ENCODE peak calls at places on chromosomes 2 and 18, in eight cellular contexts. K, P, X, Y, L, T, M and D are unnamed samples.

GRCh38 chr2:58521803-58522602 is 280.9 kb upstream of the FANCL start:
- DNase-seq in K (peak), P (peak), X (no peak), Y (peak), L (no peak), T (peak), M (no peak), D (no peak)

GRCh38 chr2:99806758-99807157 is 316.9 kb upstream of the REV1 start:
- DNase-seq in K (no peak), P (no peak), X (no peak), Y (no peak), L (peak), T (no peak), M (no peak), D (no peak)

GRCh38 chr2:45889053-45889452 is 237.6 kb downstream of the PRKCE start:
- DNase-seq in K (peak), P (peak), X (no peak), Y (no peak), L (no peak), T (no peak), M (no peak), D (no peak)

GRCh38 chr2:11784747-11785610 is 38.5 kb downstream of the LPIN1 start:
- DNase-seq in K (no peak), P (peak), X (peak), Y (no peak), L (no peak), T (no peak), M (peak), D (peak)

GRCh38 chr2:160465406-160465805 is 28.2 kb downstream of the RBMS1 start:
- DNase-seq in K (no peak), P (no peak), X (no peak), Y (no peak), L (no peak), T (no peak), M (no peak), D (no peak)

GRCh38 chr2:3902131-3902530 is 198.8 kb downstream of the DCDC2C start:
- DNase-seq in K (no peak), P (no peak), X (no peak), Y (no peak), L (no peak), T (no peak), M (no peak), D (no peak)

GRCh38 chr2:71742953-71743601 is 289.7 kb downstream of the DYSF start:
- DNase-seq in K (no peak), P (no peak), X (peak), Y (peak), L (peak), T (no peak), M (peak), D (peak)

GRCh38 chr2:232138441-232138840 is 176.9 kb downstream of the DIS3L2 start:
- DNase-seq in K (no peak), P (no peak), X (no peak), Y (no peak), L (no peak), T (no peak), M (no peak), D (no peak)

GRCh38 chr2:241701155-241701404 is 759 bp upstream of the ING5 start:
- DNase-seq in K (peak), P (peak), X (no peak), Y (peak), L (peak), T (peak), M (no peak), D (no peak)

GRCh38 chr2:38830546-38831159 is 45.1 kb downstream of the DHX57 start:
- DNase-seq in K (no peak), P (no peak), X (no peak), Y (no peak), L (no peak), T (no peak), M (no peak), D (no peak)

GRCh38 chr18:72427721-72428120 is 116.4 kb downstream of the CBLN2 start:
- DNase-seq in K (no peak), P (no peak), X (no peak), Y (no peak), L (no peak), T (no peak), M (peak), D (no peak)

GRCh38 chr2:37790462-37790861 is 119.0 kb upstream of the CDC42EP3 start:
- DNase-seq in K (no peak), P (no peak), X (no peak), Y (no peak), L (no peak), T (no peak), M (no peak), D (no peak)

GRCh38 chr2:46334389-46335345 is 37.5 kb downstream of the EPAS1 start:
- DNase-seq in K (no peak), P (no peak), X (no peak), Y (peak), L (peak), T (no peak), M (no peak), D (no peak)

GRCh38 chr18:50424877-50425690 is 50.2 kb downstream of the SKA1 start:
- DNase-seq in K (no peak), P (no peak), X (no peak), Y (peak), L (no peak), T (no peak), M (no peak), D (no peak)

GRCh38 chr2:9975805-9976447 is 24.4 kb downstream of the GRHL1 start:
- DNase-seq in K (no peak), P (no peak), X (no peak), Y (peak), L (peak), T (no peak), M (peak), D (peak)

GRCh38 chr2:47054867-47055266 is 100.2 kb downstream of the STPG4 start:
- DNase-seq in K (no peak), P (no peak), X (no peak), Y (no peak), L (no peak), T (no peak), M (no peak), D (no peak)

GRCh38 chr2:223560704-223561435 is 41.3 kb downstream of the SCG2 start:
- DNase-seq in K (peak), P (no peak), X (no peak), Y (peak), L (no peak), T (peak), M (no peak), D (peak)

GRCh38 chr2:154125900-154126299 is 254.2 kb downstream of the GALNT13 start:
- DNase-seq in K (no peak), P (no peak), X (no peak), Y (no peak), L (peak), T (no peak), M (no peak), D (no peak)

GRCh38 chr2:8030694-8031303 is 651.1 kb upstream of the ID2 start:
- DNase-seq in K (no peak), P (no peak), X (no peak), Y (no peak), L (no peak), T (no peak), M (no peak), D (no peak)

GRCh38 chr18:56516769-56517168 is 121.6 kb downstream of the TXNL1 start:
- DNase-seq in K (no peak), P (no peak), X (no peak), Y (no peak), L (no peak), T (no peak), M (peak), D (no peak)

GRCh38 chr18:24514439-24514838 is 54.0 kb downstream of the HRH4 start:
- DNase-seq in K (no peak), P (peak), X (no peak), Y (peak), L (peak), T (no peak), M (no peak), D (peak)

GRCh38 chr2:14232212-14232611 is 400.3 kb upstream of the LRATD1 start:
- DNase-seq in K (no peak), P (no peak), X (no peak), Y (no peak), L (no peak), T (no peak), M (no peak), D (no peak)

GRCh38 chr2:10444463-10444862 is 3.7 kb downstream of the ODC1 start:
- DNase-seq in K (no peak), P (no peak), X (no peak), Y (no peak), L (no peak), T (no peak), M (no peak), D (no peak)

GRCh38 chr2:241859436-241860183 is 916 bp upstream of the PDCD1 start:
- DNase-seq in K (no peak), P (peak), X (peak), Y (peak), L (no peak), T (no peak), M (no peak), D (no peak)

GRCh38 chr18:73199151-73199550 is 331.4 kb upstream of the NETO1 start:
- DNase-seq in K (no peak), P (no peak), X (no peak), Y (no peak), L (no peak), T (no peak), M (no peak), D (no peak)

GRCh38 chr2:109736177-109736827 is 57.8 kb upstream of the RGPD5 start:
- DNase-seq in K (peak), P (peak), X (peak), Y (peak), L (peak), T (peak), M (peak), D (peak)

GRCh38 chr2:102063948-102064678 is 72.4 kb downstream of the IL1R2 start:
- DNase-seq in K (no peak), P (no peak), X (peak), Y (peak), L (peak), T (no peak), M (peak), D (peak)

GRCh38 chr2:150699208-150699607 is 211.7 kb upstream of the RND3 start:
- DNase-seq in K (no peak), P (no peak), X (no peak), Y (no peak), L (no peak), T (no peak), M (no peak), D (no peak)

GRCh38 chr2:62219407-62220159 is 23.7 kb downstream of the B3GNT2 start:
- DNase-seq in K (no peak), P (no peak), X (no peak), Y (no peak), L (no peak), T (no peak), M (no peak), D (no peak)

GRCh38 chr18:68041327-68041726 is 524.8 kb upstream of the DSEL start:
- DNase-seq in K (no peak), P (no peak), X (no peak), Y (no peak), L (no peak), T (no peak), M (no peak), D (no peak)

GRCh38 chr2:11505652-11506610 is 27.9 kb upstream of the GREB1 start:
- DNase-seq in K (peak), P (no peak), X (no peak), Y (no peak), L (no peak), T (no peak), M (no peak), D (no peak)

GRCh38 chr2:234861841-234862735 is 89.7 kb upstream of the SH3BP4 start:
- DNase-seq in K (no peak), P (no peak), X (peak), Y (no peak), L (no peak), T (no peak), M (no peak), D (no peak)

GRCh38 chr2:168536925-168537466 is 80.9 kb downstream of the CERS6 start:
- DNase-seq in K (no peak), P (no peak), X (no peak), Y (peak), L (no peak), T (no peak), M (no peak), D (no peak)

GRCh38 chr18:14930576-14930975 is 182.6 kb downstream of the ANKRD30B start:
- DNase-seq in K (no peak), P (no peak), X (no peak), Y (no peak), L (no peak), T (no peak), M (no peak), D (no peak)

GRCh38 chr2:213098612-213099011 is 52.8 kb downstream of the IKZF2 start:
- DNase-seq in K (no peak), P (no peak), X (no peak), Y (no peak), L (no peak), T (no peak), M (no peak), D (no peak)